ENCODE peak calls at places on chromosomes 12 and 14, in ten cellular contexts. One of them, this sample, is unnamed.

GRCh38 chr14:98198385-98198784 is 1073.6 kb downstream of the BCL11B start:
- DNase-seq in PC-9: no peak
- DNase-seq in keratinocyte: no peak
- DNase-seq in mammary epithelial cell: peak; percentile 75
- DNase-seq in tibial artery: no peak
- DNase-seq in WERI-Rb-1: no peak
- DNase-seq in endothelial cell of umbilical vein: no peak
- DNase-seq in heart right ventricle: no peak
- DNase-seq in lower lobe of right lung: no peak
- DNase-seq in IMR-90: no peak
- DNase-seq in this sample: no peak

GRCh38 chr12:84763112-84763511 is 149.5 kb downstream of the SLC6A15 start:
- DNase-seq in WERI-Rb-1: no peak
- DNase-seq in mammary epithelial cell: no peak
- DNase-seq in heart right ventricle: no peak
- DNase-seq in keratinocyte: no peak
- DNase-seq in PC-9: no peak
- DNase-seq in tibial artery: no peak
- DNase-seq in endothelial cell of umbilical vein: no peak
- DNase-seq in IMR-90: peak; percentile 49
- DNase-seq in lower lobe of right lung: no peak
- DNase-seq in this sample: no peak

GRCh38 chr14:69464829-69465228 is 19.7 kb upstream of the PLEKHD1 start:
- DNase-seq in IMR-90: peak; percentile 98
- DNase-seq in endothelial cell of umbilical vein: peak; percentile 94
- DNase-seq in PC-9: no peak
- DNase-seq in WERI-Rb-1: no peak
- DNase-seq in lower lobe of right lung: no peak
- DNase-seq in keratinocyte: no peak
- DNase-seq in mammary epithelial cell: no peak
- DNase-seq in heart right ventricle: no peak
- DNase-seq in tibial artery: no peak
- DNase-seq in this sample: peak; percentile 81

GRCh38 chr14:92460916-92461579 is 52.5 kb upstream of the RIN3 start:
- DNase-seq in lower lobe of right lung: no peak
- DNase-seq in mammary epithelial cell: no peak
- DNase-seq in endothelial cell of umbilical vein: peak; percentile 95
- DNase-seq in tibial artery: peak; percentile 47
- DNase-seq in WERI-Rb-1: no peak
- DNase-seq in heart right ventricle: peak; percentile 39
- DNase-seq in PC-9: no peak
- DNase-seq in IMR-90: peak; percentile 82
- DNase-seq in keratinocyte: no peak
- DNase-seq in this sample: no peak

GRCh38 chr12:52006726-52007157 is at the start of gene TAMALIN:
- DNase-seq in lower lobe of right lung: peak; percentile 73
- DNase-seq in WERI-Rb-1: peak; percentile 55
- DNase-seq in PC-9: no peak
- DNase-seq in keratinocyte: no peak
- DNase-seq in tibial artery: peak; percentile 66
- DNase-seq in IMR-90: peak; percentile 53
- DNase-seq in endothelial cell of umbilical vein: peak; percentile 84
- DNase-seq in heart right ventricle: peak; percentile 84
- DNase-seq in mammary epithelial cell: no peak
- DNase-seq in this sample: no peak

GRCh38 chr12:68358532-68359485 is 26.6 kb upstream of the MDM1 start:
- DNase-seq in tibial artery: peak; percentile 70
- DNase-seq in lower lobe of right lung: no peak
- DNase-seq in PC-9: peak; percentile 48
- DNase-seq in endothelial cell of umbilical vein: peak; percentile 83
- DNase-seq in heart right ventricle: no peak
- DNase-seq in IMR-90: peak; percentile 82
- DNase-seq in keratinocyte: no peak
- DNase-seq in mammary epithelial cell: peak; percentile 62
- DNase-seq in WERI-Rb-1: peak; percentile 52
- DNase-seq in this sample: peak; percentile 54

GRCh38 chr14:61973981-61974380 is 211.8 kb downstream of the SNAPC1 start:
- DNase-seq in lower lobe of right lung: no peak
- DNase-seq in heart right ventricle: no peak
- DNase-seq in keratinocyte: no peak
- DNase-seq in WERI-Rb-1: no peak
- DNase-seq in PC-9: no peak
- DNase-seq in tibial artery: no peak
- DNase-seq in IMR-90: peak; percentile 87
- DNase-seq in endothelial cell of umbilical vein: no peak
- DNase-seq in mammary epithelial cell: peak; percentile 32
- DNase-seq in this sample: peak; percentile 58

GRCh38 chr12:116319851-116320621 is 42.5 kb upstream of the MED13L start:
- DNase-seq in WERI-Rb-1: no peak
- DNase-seq in lower lobe of right lung: no peak
- DNase-seq in mammary epithelial cell: peak; percentile 86
- DNase-seq in endothelial cell of umbilical vein: peak; percentile 72
- DNase-seq in IMR-90: peak; percentile 96
- DNase-seq in heart right ventricle: peak; percentile 21
- DNase-seq in tibial artery: peak; percentile 86
- DNase-seq in PC-9: no peak
- DNase-seq in keratinocyte: no peak
- DNase-seq in this sample: peak; percentile 81

GRCh38 chr14:75281691-75282000 is 3.0 kb downstream of the FOS start:
- DNase-seq in heart right ventricle: no peak
- DNase-seq in keratinocyte: no peak
- DNase-seq in WERI-Rb-1: no peak
- DNase-seq in tibial artery: no peak
- DNase-seq in PC-9: no peak
- DNase-seq in lower lobe of right lung: no peak
- DNase-seq in IMR-90: no peak
- DNase-seq in endothelial cell of umbilical vein: no peak
- DNase-seq in mammary epithelial cell: no peak
- DNase-seq in this sample: no peak

GRCh38 chr14:99752486-99753121 is 40.6 kb upstream of the EML1 start:
- DNase-seq in keratinocyte: no peak
- DNase-seq in heart right ventricle: no peak
- DNase-seq in tibial artery: no peak
- DNase-seq in IMR-90: peak; percentile 76
- DNase-seq in lower lobe of right lung: peak; percentile 34
- DNase-seq in PC-9: peak; percentile 37
- DNase-seq in mammary epithelial cell: peak; percentile 48
- DNase-seq in WERI-Rb-1: no peak
- DNase-seq in endothelial cell of umbilical vein: peak; percentile 93
- DNase-seq in this sample: no peak

GRCh38 chr12:1668833-1669543 is 21.9 kb upstream of the ADIPOR2 start:
- DNase-seq in heart right ventricle: peak; percentile 56
- DNase-seq in WERI-Rb-1: no peak
- DNase-seq in endothelial cell of umbilical vein: peak; percentile 76
- DNase-seq in PC-9: no peak
- DNase-seq in IMR-90: no peak
- DNase-seq in tibial artery: no peak
- DNase-seq in mammary epithelial cell: no peak
- DNase-seq in lower lobe of right lung: peak; percentile 75
- DNase-seq in keratinocyte: no peak
- DNase-seq in this sample: no peak

GRCh38 chr12:14601692-14602091 is 34.0 kb upstream of the PLBD1 start:
- DNase-seq in tibial artery: no peak
- DNase-seq in heart right ventricle: no peak
- DNase-seq in PC-9: no peak
- DNase-seq in mammary epithelial cell: no peak
- DNase-seq in IMR-90: no peak
- DNase-seq in lower lobe of right lung: no peak
- DNase-seq in keratinocyte: no peak
- DNase-seq in WERI-Rb-1: no peak
- DNase-seq in endothelial cell of umbilical vein: no peak
- DNase-seq in this sample: no peak

GRCh38 chr12:14322403-14322802 is 43.1 kb upstream of the ATF7IP start:
- DNase-seq in keratinocyte: no peak
- DNase-seq in heart right ventricle: no peak
- DNase-seq in lower lobe of right lung: no peak
- DNase-seq in PC-9: no peak
- DNase-seq in WERI-Rb-1: no peak
- DNase-seq in IMR-90: peak; percentile 70
- DNase-seq in endothelial cell of umbilical vein: no peak
- DNase-seq in mammary epithelial cell: no peak
- DNase-seq in tibial artery: no peak
- DNase-seq in this sample: peak; percentile 13

GRCh38 chr14:42222924-42223471 is 616.3 kb downstream of the LRFN5 start:
- DNase-seq in WERI-Rb-1: no peak
- DNase-seq in heart right ventricle: no peak
- DNase-seq in IMR-90: peak; percentile 83
- DNase-seq in mammary epithelial cell: peak; percentile 71
- DNase-seq in tibial artery: peak; percentile 32
- DNase-seq in endothelial cell of umbilical vein: no peak
- DNase-seq in keratinocyte: no peak
- DNase-seq in lower lobe of right lung: no peak
- DNase-seq in PC-9: no peak
- DNase-seq in this sample: peak; percentile 45

GRCh38 chr12:28872654-28873268 is 276.3 kb upstream of the FAR2 start:
- DNase-seq in keratinocyte: peak; percentile 40
- DNase-seq in PC-9: peak; percentile 62
- DNase-seq in heart right ventricle: peak; percentile 10
- DNase-seq in lower lobe of right lung: no peak
- DNase-seq in tibial artery: no peak
- DNase-seq in mammary epithelial cell: peak; percentile 78
- DNase-seq in endothelial cell of umbilical vein: peak; percentile 70
- DNase-seq in WERI-Rb-1: peak; percentile 72
- DNase-seq in IMR-90: peak; percentile 67
- DNase-seq in this sample: peak; percentile 33

DNA sequence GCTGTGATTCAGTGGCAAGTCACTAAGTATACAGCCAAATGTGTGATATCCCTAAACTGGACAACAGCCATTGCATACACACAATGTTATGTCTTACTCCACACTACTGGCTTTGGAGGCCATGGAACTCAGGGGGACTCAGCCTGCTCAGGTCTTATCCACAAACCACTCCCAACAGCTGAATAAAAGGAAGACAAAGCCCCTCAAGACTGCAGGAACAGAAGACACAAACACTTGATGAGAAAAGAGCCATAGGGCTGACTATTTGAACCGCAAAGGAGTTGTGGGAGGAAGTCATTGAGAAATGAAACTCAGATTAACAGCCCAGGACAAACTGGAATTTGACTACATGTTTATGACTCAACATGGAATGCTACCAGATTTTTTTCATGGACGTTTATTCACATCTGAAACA is 40.9 kb downstream of the PTGER2 start:
- DNase-seq in endothelial cell of umbilical vein: no peak
- DNase-seq in PC-9: peak; percentile 31
- DNase-seq in heart right ventricle: no peak
- DNase-seq in keratinocyte: peak; percentile 60
- DNase-seq in lower lobe of right lung: no peak
- DNase-seq in IMR-90: peak; percentile 95
- DNase-seq in tibial artery: no peak
- DNase-seq in WERI-Rb-1: no peak
- DNase-seq in mammary epithelial cell: peak; percentile 88
- DNase-seq in this sample: peak; percentile 85
- H3K4me3 ChIP-seq in endothelial cell of umbilical vein: no peak overlapping the region
- H3K4me3 ChIP-seq in PC-9: no peak overlapping the region
- H3K4me3 ChIP-seq in heart right ventricle: no peak overlapping the region
- H3K4me3 ChIP-seq in keratinocyte: peak overlapping the region; percentile 35
- H3K4me3 ChIP-seq in lower lobe of right lung: no peak overlapping the region
- H3K4me3 ChIP-seq in IMR-90: peak overlapping the region; percentile 5
- H3K4me3 ChIP-seq in tibial artery: no peak overlapping the region
- H3K4me3 ChIP-seq in WERI-Rb-1: no peak overlapping the region
- H3K4me3 ChIP-seq in mammary epithelial cell: no peak overlapping the region
- H3K4me3 ChIP-seq in this sample: no peak overlapping the region

GRCh38 chr14:73634333-73634833 is 10.4 kb upstream of the DNAL1 start:
- DNase-seq in IMR-90: no peak
- DNase-seq in lower lobe of right lung: peak; percentile 55
- DNase-seq in mammary epithelial cell: no peak
- DNase-seq in PC-9: peak; percentile 56
- DNase-seq in endothelial cell of umbilical vein: peak; percentile 29
- DNase-seq in tibial artery: no peak
- DNase-seq in heart right ventricle: peak; percentile 55
- DNase-seq in WERI-Rb-1: peak; percentile 45
- DNase-seq in keratinocyte: no peak
- DNase-seq in this sample: no peak
- H3K27ac ChIP-seq in IMR-90: no peak overlapping the region
- H3K27ac ChIP-seq in lower lobe of right lung: peak overlapping the region; percentile 61
- H3K27ac ChIP-seq in mammary epithelial cell: no peak overlapping the region
- H3K27ac ChIP-seq in PC-9: no peak overlapping the region
- H3K27ac ChIP-seq in endothelial cell of umbilical vein: no peak overlapping the region
- H3K27ac ChIP-seq in tibial artery: peak overlapping the region; percentile 63
- H3K27ac ChIP-seq in heart right ventricle: peak overlapping the region; percentile 66
- H3K27ac ChIP-seq in WERI-Rb-1: peak overlapping the region; percentile 17
- H3K27ac ChIP-seq in keratinocyte: no peak overlapping the region
- H3K27ac ChIP-seq in this sample: peak overlapping the region; percentile 11

GRCh38 chr14:23181946-23182345 is 1.5 kb downstream of the SLC7A8 start:
- DNase-seq in lower lobe of right lung: no peak
- DNase-seq in heart right ventricle: no peak
- DNase-seq in PC-9: no peak
- DNase-seq in keratinocyte: no peak
- DNase-seq in tibial artery: no peak
- DNase-seq in endothelial cell of umbilical vein: no peak
- DNase-seq in mammary epithelial cell: no peak
- DNase-seq in IMR-90: no peak
- DNase-seq in WERI-Rb-1: no peak
- DNase-seq in this sample: no peak
- H3K4me3 ChIP-seq in lower lobe of right lung: peak overlapping the region; percentile 55
- H3K4me3 ChIP-seq in heart right ventricle: peak overlapping the region; percentile 47
- H3K4me3 ChIP-seq in PC-9: no peak overlapping the region
- H3K4me3 ChIP-seq in keratinocyte: peak overlapping the region; percentile 89
- H3K4me3 ChIP-seq in tibial artery: peak overlapping the region; percentile 64
- H3K4me3 ChIP-seq in endothelial cell of umbilical vein: no peak overlapping the region
- H3K4me3 ChIP-seq in mammary epithelial cell: peak overlapping the region; percentile 52
- H3K4me3 ChIP-seq in IMR-90: no peak overlapping the region
- H3K4me3 ChIP-seq in WERI-Rb-1: no peak overlapping the region
- H3K4me3 ChIP-seq in this sample: no peak overlapping the region

GRCh38 chr12:79886917-79887519 is 47.9 kb downstream of the PPP1R12A start:
- DNase-seq in endothelial cell of umbilical vein: peak; percentile 77
- DNase-seq in keratinocyte: peak; percentile 23
- DNase-seq in tibial artery: no peak
- DNase-seq in lower lobe of right lung: no peak
- DNase-seq in IMR-90: peak; percentile 66
- DNase-seq in heart right ventricle: no peak
- DNase-seq in PC-9: no peak
- DNase-seq in WERI-Rb-1: no peak
- DNase-seq in mammary epithelial cell: peak; percentile 41
- DNase-seq in this sample: peak; percentile 11

GRCh38 chr12:79883216-79883615 is 51.7 kb downstream of the PPP1R12A start:
- DNase-seq in IMR-90: peak; percentile 68
- DNase-seq in heart right ventricle: no peak
- DNase-seq in lower lobe of right lung: no peak
- DNase-seq in mammary epithelial cell: peak; percentile 69
- DNase-seq in tibial artery: no peak
- DNase-seq in PC-9: no peak
- DNase-seq in keratinocyte: no peak
- DNase-seq in WERI-Rb-1: no peak
- DNase-seq in endothelial cell of umbilical vein: no peak
- DNase-seq in this sample: no peak

GRCh38 chr12:79881351-79881750 is 53.5 kb downstream of the PPP1R12A start:
- DNase-seq in PC-9: no peak
- DNase-seq in IMR-90: no peak
- DNase-seq in WERI-Rb-1: no peak
- DNase-seq in heart right ventricle: no peak
- DNase-seq in mammary epithelial cell: no peak
- DNase-seq in lower lobe of right lung: no peak
- DNase-seq in endothelial cell of umbilical vein: no peak
- DNase-seq in keratinocyte: no peak
- DNase-seq in tibial artery: no peak
- DNase-seq in this sample: no peak

GRCh38 chr12:79885956-79886490 is 48.9 kb downstream of the PPP1R12A start:
- DNase-seq in keratinocyte: no peak
- DNase-seq in mammary epithelial cell: no peak
- DNase-seq in IMR-90: no peak
- DNase-seq in tibial artery: no peak
- DNase-seq in lower lobe of right lung: no peak
- DNase-seq in heart right ventricle: no peak
- DNase-seq in PC-9: no peak
- DNase-seq in endothelial cell of umbilical vein: peak; percentile 67
- DNase-seq in WERI-Rb-1: no peak
- DNase-seq in this sample: no peak

GRCh38 chr12:79884401-79885006 is 50.4 kb downstream of the PPP1R12A start:
- DNase-seq in mammary epithelial cell: no peak
- DNase-seq in tibial artery: no peak
- DNase-seq in lower lobe of right lung: no peak
- DNase-seq in IMR-90: no peak
- DNase-seq in endothelial cell of umbilical vein: no peak
- DNase-seq in WERI-Rb-1: no peak
- DNase-seq in keratinocyte: no peak
- DNase-seq in heart right ventricle: no peak
- DNase-seq in PC-9: no peak
- DNase-seq in this sample: no peak
- H3K27ac ChIP-seq in mammary epithelial cell: no peak overlapping the region
- H3K27ac ChIP-seq in tibial artery: peak overlapping the region; percentile 58
- H3K27ac ChIP-seq in lower lobe of right lung: no peak overlapping the region
- H3K27ac ChIP-seq in IMR-90: no peak overlapping the region
- H3K27ac ChIP-seq in endothelial cell of umbilical vein: no peak overlapping the region
- H3K27ac ChIP-seq in WERI-Rb-1: no peak overlapping the region
- H3K27ac ChIP-seq in keratinocyte: no peak overlapping the region
- H3K27ac ChIP-seq in heart right ventricle: no peak overlapping the region
- H3K27ac ChIP-seq in PC-9: no peak overlapping the region
- H3K27ac ChIP-seq in this sample: no peak overlapping the region